ENCODE peak calls at places on chromosomes 12 and 14, in six cellular contexts. C, X, A, U, Z and S are unnamed samples.

GRCh38 chr12:24955389-24955788 is 6.5 kb upstream of the BCAT1 start:
- DNase-seq in U (no peak), Z (no peak), X (no peak), C (no peak), A (no peak), S (no peak)

GRCh38 chr14:65237023-65237814 is 134.9 kb upstream of the MAX start:
- DNase-seq in X (no peak), A (no peak), Z (peak), C (no peak), U (no peak), S (no peak)

GRCh38 chr12:69708649-69709048 is 9.5 kb upstream of the BEST3 start:
- DNase-seq in C (no peak), X (no peak), Z (no peak), A (no peak), U (no peak), S (no peak)

GRCh38 chr12:131042848-131043245 is 89.1 kb downstream of the ADGRD1 start:
- DNase-seq in U (no peak), C (no peak), Z (no peak), X (no peak), A (no peak), S (no peak)

GRCh38 chr14:74955229-74955999 is at the start of gene PGF:
- DNase-seq in U (peak), Z (no peak), A (peak), X (no peak), C (no peak), S (no peak)

GRCh38 chr12:93616584-93617101 is 44.2 kb downstream of the SOCS2 start:
- DNase-seq in C (no peak), X (no peak), Z (peak), A (no peak), U (no peak), S (peak)

GRCh38 chr12:69630191-69630590 is 19.5 kb upstream of the LRRC10 start:
- DNase-seq in X (no peak), Z (no peak), A (no peak), C (no peak), U (no peak), S (no peak)

GRCh38 chr12:124293286-124294003 is 1.4 kb upstream of the RFLNA start:
- DNase-seq in C (no peak), Z (no peak), U (no peak), A (no peak), X (no peak), S (no peak)

GRCh38 chr14:28709571-28710305 is 56.8 kb upstream of the FOXG1 start:
- DNase-seq in Z (no peak), U (no peak), C (no peak), X (no peak), A (no peak), S (no peak)

GRCh38 chr14:68733086-68733621 is 59.7 kb downstream of the ZFP36L1 start:
- DNase-seq in C (no peak), A (peak), Z (no peak), U (no peak), X (peak), S (no peak)

GRCh38 chr14:47442206-47442605 is 233.2 kb downstream of the MDGA2 start:
- DNase-seq in C (no peak), Z (no peak), X (no peak), U (peak), A (no peak), S (no peak)

GRCh38 chr12:42130670-42131402 is 13.8 kb downstream of the GXYLT1 start:
- DNase-seq in U (no peak), A (no peak), X (no peak), Z (peak), C (no peak), S (no peak)

GRCh38 chr14:76514599-76514998 is 138.7 kb downstream of the ESRRB start:
- DNase-seq in C (no peak), U (no peak), X (no peak), Z (peak), A (peak), S (no peak)

GRCh38 chr12:95418142-95418541 is 55.8 kb upstream of the METAP2 start:
- DNase-seq in C (no peak), A (no peak), X (no peak), Z (peak), U (no peak), S (no peak)
- TF ChIP-seq CTCF in C (no peak), A (no peak), X (no peak), Z (no peak), U (no peak), S (no peak)

DNA sequence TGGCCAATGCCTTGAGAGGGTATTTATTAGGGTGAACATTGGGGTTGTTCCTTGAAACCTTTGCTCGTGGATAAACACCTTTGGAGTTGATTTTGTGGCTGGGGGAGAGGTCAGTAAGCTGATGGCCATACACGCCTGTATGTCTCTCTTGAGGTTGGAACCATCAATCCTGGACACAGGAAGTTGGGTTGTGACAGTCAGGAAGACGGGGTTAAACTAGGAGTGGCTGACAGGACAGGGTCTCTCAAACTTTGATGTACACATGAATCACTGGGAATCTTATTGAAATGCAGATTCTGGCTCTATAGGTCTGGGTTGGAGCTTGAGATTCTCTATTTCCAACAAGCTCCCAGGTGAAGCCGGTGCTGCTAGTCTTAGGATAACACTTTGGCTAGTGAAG is 12.8 kb upstream of the WSCD2 start:
- DNase-seq in U (no peak), X (no peak), A (no peak), C (no peak), Z (no peak), S (no peak)
- TF ChIP-seq CTCF in U (no peak), X (no peak), A (no peak), C (no peak), Z (no peak), S (no peak)

GRCh38 chr12:47818007-47818376 is 1.7 kb downstream of the HDAC7 start:
- DNase-seq in Z (no peak), X (no peak), U (no peak), A (no peak), C (no peak), S (no peak)
- TF ChIP-seq CTCF in Z (no peak), X (no peak), U (no peak), A (no peak), C (peak), S (no peak)

GRCh38 chr14:25537846-25538455 is 488.0 kb upstream of the STXBP6 start:
- DNase-seq in Z (no peak), A (no peak), X (no peak), C (no peak), U (peak), S (no peak)
- TF ChIP-seq CTCF in Z (no peak), A (peak), X (peak), C (peak), U (peak), S (no peak)

DNA sequence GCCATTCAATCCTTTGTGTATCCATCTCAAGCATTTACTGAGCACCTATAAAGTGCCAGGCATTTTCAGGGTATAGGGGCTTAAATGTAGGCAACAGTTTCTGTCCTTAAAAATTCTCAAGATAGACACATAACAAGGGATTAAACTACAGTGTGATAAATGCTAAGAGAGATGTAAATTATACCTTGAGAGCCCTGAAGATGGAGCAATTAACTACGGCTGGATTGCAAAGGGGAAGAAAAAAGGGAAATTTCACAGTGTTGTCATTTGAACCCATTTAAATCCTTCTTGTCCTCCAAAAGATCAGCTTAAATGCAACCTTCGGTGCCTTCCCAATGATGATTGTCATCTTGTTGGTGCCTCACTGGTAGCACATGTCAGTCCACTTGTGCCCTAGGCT is 11.5 kb upstream of the IL26 start:
- DNase-seq in A (no peak), U (no peak), X (no peak), Z (peak), C (no peak), S (no peak)
- TF ChIP-seq CTCF in A (peak), U (no peak), X (peak), Z (peak), C (peak), S (no peak)

GRCh38 chr14:36522347-36522971 is 2.4 kb upstream of the NKX2-1 start:
- DNase-seq in U (peak), X (no peak), Z (no peak), C (no peak), A (peak), S (peak)

GRCh38 chr14:36522972-36523685 is 3.1 kb upstream of the NKX2-1 start:
- DNase-seq in U (peak), C (no peak), Z (no peak), A (peak), X (no peak), S (peak)

GRCh38 chr14:36524874-36525745 is 5.1 kb upstream of the NKX2-1 start:
- DNase-seq in C (no peak), U (peak), X (no peak), Z (no peak), A (peak), S (peak)

GRCh38 chr14:36525746-36526099 is 5.7 kb upstream of the NKX2-1 start:
- DNase-seq in A (no peak), C (no peak), X (no peak), U (no peak), Z (no peak), S (no peak)

GRCh38 chr14:36524220-36524837 is 4.3 kb upstream of the NKX2-1 start:
- DNase-seq in C (no peak), A (no peak), X (no peak), U (peak), Z (no peak), S (peak)
- TF ChIP-seq CTCF in C (no peak), A (no peak), X (no peak), U (peak), Z (no peak), S (no peak)